ENCODE peak calls at places on chromosomes 13 and 19, in four cellular contexts. A, S, M and N are unnamed samples.

GRCh38 chr13:43720780-43721397 is 65.9 kb downstream of the ENOX1 start:
- DNase-seq in A (peak), S (no peak), M (no peak), N (no peak)

GRCh38 chr19:44747739-44748425 is 626 bp upstream of the BCL3 start:
- DNase-seq in A (peak), S (peak), M (peak), N (peak)

GRCh38 chr19:10896851-10897526 is 25.6 kb downstream of the CARM1 start:
- DNase-seq in A (peak), S (no peak), M (no peak), N (no peak)

GRCh38 chr19:18521692-18522123 is at the start of gene ELL:
- DNase-seq in A (no peak), S (no peak), M (no peak), N (no peak)

GRCh38 chr13:111280666-111281577 is 39.5 kb upstream of the TEX29 start:
- DNase-seq in A (peak), S (no peak), M (no peak), N (no peak)

GRCh38 chr19:30811397-30812098 is 439.4 kb downstream of the ZNF536 start:
- DNase-seq in A (no peak), S (no peak), M (no peak), N (no peak)

GRCh38 chr13:30164141-30164540 is 143.2 kb downstream of the KATNAL1 start:
- DNase-seq in A (no peak), S (no peak), M (no peak), N (no peak)

GRCh38 chr19:45370410-45371204 is at the start of gene ERCC2:
- DNase-seq in A (peak), S (peak), M (peak), N (peak)

GRCh38 chr19:8444677-8445487 is at the start of gene HNRNPM:
- DNase-seq in A (peak), S (peak), M (peak), N (peak)

GRCh38 chr19:54448774-54449700 is at the start of gene LENG8:
- DNase-seq in A (peak), S (peak), M (peak), N (peak)

GRCh38 chr13:33169273-33169980 is 116.1 kb downstream of the STARD13 start:
- DNase-seq in A (peak), S (no peak), M (no peak), N (no peak)

GRCh38 chr13:112391747-112392146 is 15.6 kb downstream of the SPACA7 start:
- DNase-seq in A (no peak), S (no peak), M (no peak), N (no peak)

GRCh38 chr19:18021121-18021755 is 13.3 kb downstream of the ARRDC2 start:
- DNase-seq in A (peak), S (peak), M (peak), N (peak)

GRCh38 chr19:5131866-5132561 is 163.1 kb downstream of the KDM4B start:
- DNase-seq in A (no peak), S (no peak), M (peak), N (no peak)

GRCh38 chr13:51552027-51552426 is 32.2 kb upstream of the WDFY2 start:
- DNase-seq in A (peak), S (no peak), M (no peak), N (no peak)

GRCh38 chr19:49338691-49339363 is 3.6 kb downstream of the CD37 start:
- DNase-seq in A (peak), S (peak), M (no peak), N (peak)

GRCh38 chr13:36533806-36534205 is 101.5 kb downstream of the CCNA1 start:
- DNase-seq in A (no peak), S (no peak), M (no peak), N (no peak)

GRCh38 chr13:77980592-77980991 is 62.0 kb upstream of the EDNRB start:
- DNase-seq in A (peak), S (no peak), M (no peak), N (no peak)

GRCh38 chr13:95834134-95834765 is 157.3 kb downstream of the DNAJC3 start:
- DNase-seq in A (peak), S (peak), M (peak), N (peak)

GRCh38 chr13:111555906-111556305 is 235.5 kb downstream of the TEX29 start:
- DNase-seq in A (no peak), S (no peak), M (no peak), N (no peak)

GRCh38 chr19:5985098-5985783 is 7.3 kb upstream of the RANBP3 start:
- DNase-seq in A (peak), S (no peak), M (no peak), N (no peak)

GRCh38 chr19:58513694-58514563 is 2.1 kb upstream of the SLC27A5 start:
- DNase-seq in A (peak), S (peak), M (peak), N (peak)

GRCh38 chr13:79534596-79534995 is 53.6 kb downstream of the NDFIP2 start:
- DNase-seq in A (peak), S (no peak), M (no peak), N (no peak)

GRCh38 chr13:110711778-110712070 is 1.8 kb upstream of the ING1 start:
- DNase-seq in A (no peak), S (no peak), M (no peak), N (no peak)

GRCh38 chr13:98223741-98224140 is 46.7 kb upstream of the RNF113B start:
- DNase-seq in A (no peak), S (no peak), M (no peak), N (no peak)

GRCh38 chr19:50870417-50871089 is 2.7 kb upstream of the KLK2 start:
- DNase-seq in A (no peak), S (no peak), M (no peak), N (no peak)

GRCh38 chr19:39768811-39769210 is 9.8 kb upstream of the LEUTX start:
- DNase-seq in A (no peak), S (no peak), M (no peak), N (no peak)

GRCh38 chr13:65292488-65292901 is 1937.6 kb downstream of the PCDH9 start:
- DNase-seq in A (peak), S (no peak), M (no peak), N (no peak)

GRCh38 chr19:28393574-28394336 is 819.2 kb downstream of the UQCRFS1 start:
- DNase-seq in A (no peak), S (no peak), M (no peak), N (no peak)

GRCh38 chr19:2291185-2291751 is 9.3 kb upstream of the PEAK3 start:
- DNase-seq in A (no peak), S (no peak), M (no peak), N (no peak)

GRCh38 chr19:14580623-14581237 is 2.2 kb upstream of the CLEC17A start:
- DNase-seq in A (no peak), S (no peak), M (no peak), N (no peak)

GRCh38 chr19:55579766-55580621 is 654 bp downstream of the ZNF579 start:
- DNase-seq in A (peak), S (peak), M (no peak), N (no peak)